ENCODE peak calls at places on chromosomes 13 and 19, in four cellular contexts. One of them, this sample, is unnamed.

GRCh38 chr19:38425810-38426466 is at the start of gene RASGRP4:
- DNase-seq in MM.1S: no peak
- DNase-seq in H9: peak; percentile 40
- DNase-seq in IMR-90: no peak
- DNase-seq in this sample: no peak

GRCh38 chr13:86269511-86269910 is 470.3 kb upstream of the SLITRK6 start:
- DNase-seq in H9: no peak
- DNase-seq in IMR-90: no peak
- DNase-seq in MM.1S: no peak
- DNase-seq in this sample: no peak

GRCh38 chr19:42488783-42489521 is 39.3 kb downstream of the CEACAM1 start:
- DNase-seq in IMR-90: no peak
- DNase-seq in H9: no peak
- DNase-seq in MM.1S: no peak
- DNase-seq in this sample: no peak

GRCh38 chr19:45901432-45901903 is 945 bp downstream of the MYPOP start:
- DNase-seq in H9: peak; percentile 32
- DNase-seq in MM.1S: no peak
- DNase-seq in IMR-90: peak; percentile 42
- DNase-seq in this sample: peak; percentile 80

GRCh38 chr13:26480246-26480855 is 77.1 kb upstream of the WASF3 start:
- DNase-seq in IMR-90: peak; percentile 55
- DNase-seq in MM.1S: no peak
- DNase-seq in H9: no peak
- DNase-seq in this sample: peak; percentile 47

GRCh38 chr13:20492641-20493040 is 33.0 kb downstream of the CRYL1 start:
- DNase-seq in IMR-90: peak; percentile 65
- DNase-seq in MM.1S: no peak
- DNase-seq in H9: peak; percentile 54
- DNase-seq in this sample: peak; percentile 52

GRCh38 chr13:42396501-42396900 is 124.5 kb downstream of the AKAP11 start:
- DNase-seq in MM.1S: no peak
- DNase-seq in IMR-90: no peak
- DNase-seq in H9: no peak
- DNase-seq in this sample: no peak

GRCh38 chr19:56837892-56838679 is 2.4 kb downstream of the PEG3 start:
- DNase-seq in H9: no peak
- DNase-seq in IMR-90: no peak
- DNase-seq in MM.1S: no peak
- DNase-seq in this sample: peak; percentile 60

GRCh38 chr19:50173144-50173543 is 10.1 kb upstream of the IZUMO2 start:
- DNase-seq in MM.1S: peak; percentile 41
- DNase-seq in H9: no peak
- DNase-seq in IMR-90: no peak
- DNase-seq in this sample: no peak

GRCh38 chr19:23882493-23882892 is 32.2 kb upstream of the ZNF726 start:
- DNase-seq in MM.1S: no peak
- DNase-seq in H9: no peak
- DNase-seq in IMR-90: no peak
- DNase-seq in this sample: peak; percentile 7

GRCh38 chr13:25657062-25657588 is 285.4 kb downstream of the ATP8A2 start:
- DNase-seq in IMR-90: no peak
- DNase-seq in MM.1S: no peak
- DNase-seq in H9: no peak
- DNase-seq in this sample: no peak

GRCh38 chr13:32125746-32126145 is 94.2 kb downstream of the FRY start:
- DNase-seq in H9: no peak
- DNase-seq in MM.1S: no peak
- DNase-seq in IMR-90: no peak
- DNase-seq in this sample: peak; percentile 53

GRCh38 chr19:39645800-39646411 is 9.8 kb upstream of the LGALS16 start:
- DNase-seq in IMR-90: peak; percentile 15
- DNase-seq in H9: no peak
- DNase-seq in MM.1S: peak; percentile 45
- DNase-seq in this sample: peak; percentile 33

GRCh38 chr19:12237143-12237839 is 57.4 kb downstream of the ZNF44 start:
- DNase-seq in H9: no peak
- DNase-seq in IMR-90: no peak
- DNase-seq in MM.1S: no peak
- DNase-seq in this sample: no peak

GRCh38 chr13:81133066-81133465 is 792.1 kb upstream of the SPRY2 start:
- DNase-seq in IMR-90: no peak
- DNase-seq in H9: no peak
- DNase-seq in MM.1S: no peak
- DNase-seq in this sample: no peak

GRCh38 chr19:23823952-23824389 is 65.3 kb upstream of the ZNF681 start:
- DNase-seq in MM.1S: peak; percentile 89
- DNase-seq in IMR-90: no peak
- DNase-seq in H9: peak; percentile 47
- DNase-seq in this sample: no peak

GRCh38 chr19:19600793-19601346 is 17.6 kb downstream of the PBX4 start:
- DNase-seq in H9: no peak
- DNase-seq in IMR-90: no peak
- DNase-seq in MM.1S: no peak
- DNase-seq in this sample: no peak

GRCh38 chr13:21849323-21849722 is 178.4 kb downstream of the FGF9 start:
- DNase-seq in MM.1S: no peak
- DNase-seq in H9: peak; percentile 45
- DNase-seq in IMR-90: peak; percentile 43
- DNase-seq in this sample: peak; percentile 48

GRCh38 chr13:105579821-105580707 is 955.4 kb downstream of the EFNB2 start:
- DNase-seq in IMR-90: no peak
- DNase-seq in MM.1S: no peak
- DNase-seq in H9: no peak
- DNase-seq in this sample: no peak

GRCh38 chr19:14139944-14140343 is 3.6 kb upstream of the ASF1B start:
- DNase-seq in H9: no peak
- DNase-seq in IMR-90: no peak
- DNase-seq in MM.1S: no peak
- DNase-seq in this sample: no peak

GRCh38 chr19:14347999-14348889 is 33.0 kb upstream of the ADGRE5 start:
- DNase-seq in H9: peak; percentile 76
- DNase-seq in IMR-90: no peak
- DNase-seq in MM.1S: peak; percentile 13
- DNase-seq in this sample: peak; percentile 71

GRCh38 chr13:89660752-89661151 is 1686.7 kb upstream of the MIR17HG start:
- DNase-seq in IMR-90: no peak
- DNase-seq in H9: no peak
- DNase-seq in MM.1S: no peak
- DNase-seq in this sample: no peak

GRCh38 chr19:5002143-5002542 is 33.2 kb downstream of the KDM4B start:
- DNase-seq in MM.1S: no peak
- DNase-seq in IMR-90: peak; percentile 73
- DNase-seq in H9: no peak
- DNase-seq in this sample: peak; percentile 89

GRCh38 chr19:49533551-49534488 is 6.0 kb downstream of the RCN3 start:
- DNase-seq in IMR-90: peak; percentile 28
- DNase-seq in MM.1S: peak; percentile 73
- DNase-seq in H9: peak; percentile 79
- DNase-seq in this sample: peak; percentile 78

GRCh38 chr13:106756446-106756845 is 188.5 kb upstream of the ARGLU1 start:
- DNase-seq in MM.1S: no peak
- DNase-seq in IMR-90: no peak
- DNase-seq in H9: peak; percentile 47
- DNase-seq in this sample: no peak

GRCh38 chr13:86757236-86757978 is 913.8 kb upstream of the SLITRK5 start:
- DNase-seq in IMR-90: no peak
- DNase-seq in MM.1S: peak; percentile 47
- DNase-seq in H9: peak; percentile 67
- DNase-seq in this sample: no peak

GRCh38 chr13:49256841-49257240 is 9.1 kb downstream of the CDADC1 start:
- DNase-seq in H9: no peak
- DNase-seq in IMR-90: peak; percentile 10
- DNase-seq in MM.1S: no peak
- DNase-seq in this sample: peak; percentile 15

GRCh38 chr13:67063036-67063435 is 167.1 kb downstream of the PCDH9 start:
- DNase-seq in IMR-90: no peak
- DNase-seq in H9: no peak
- DNase-seq in MM.1S: no peak
- DNase-seq in this sample: no peak

GRCh38 chr19:8423821-8424223 is 10.7 kb downstream of the MARCHF2 start:
- DNase-seq in MM.1S: no peak
- DNase-seq in IMR-90: peak; percentile 97
- DNase-seq in H9: peak; percentile 66
- DNase-seq in this sample: peak; percentile 100

GRCh38 chr19:54035215-54036178 is 28.2 kb downstream of the VSTM1 start:
- DNase-seq in IMR-90: peak; percentile 78
- DNase-seq in H9: peak; percentile 77
- DNase-seq in MM.1S: no peak
- DNase-seq in this sample: peak; percentile 94

GRCh38 chr19:45848922-45849321 is 14.0 kb downstream of the SYMPK start:
- DNase-seq in H9: no peak
- DNase-seq in IMR-90: no peak
- DNase-seq in MM.1S: no peak
- DNase-seq in this sample: peak; percentile 29

GRCh38 chr13:43054803-43055802 is 31.7 kb downstream of the DNAJC15 start:
- DNase-seq in H9: peak; percentile 43
- DNase-seq in IMR-90: peak; percentile 87
- DNase-seq in MM.1S: peak; percentile 34
- DNase-seq in this sample: peak; percentile 61

GRCh38 chr19:801030-801860 is 4.0 kb downstream of the PTBP1 start:
- DNase-seq in H9: no peak
- DNase-seq in IMR-90: no peak
- DNase-seq in MM.1S: no peak
- DNase-seq in this sample: peak; percentile 72
- H4K20me1 ChIP-seq in H9: peaks cover 4% of the 10 kb centered on the region
- H4K20me1 ChIP-seq in IMR-90: peaks cover 84% of the 10 kb centered on the region
- H4K20me1 ChIP-seq in MM.1S: peaks cover 74% of the 10 kb centered on the region
- H4K20me1 ChIP-seq in this sample: peaks cover 30% of the 10 kb centered on the region

GRCh38 chr13:98549728-98550317 is 27.1 kb downstream of the STK24 start:
- DNase-seq in H9: no peak
- DNase-seq in IMR-90: peak; percentile 60
- DNase-seq in MM.1S: no peak
- DNase-seq in this sample: peak; percentile 58
- H4K20me1 ChIP-seq in H9: no peaks in the 10 kb centered on the region
- H4K20me1 ChIP-seq in IMR-90: peaks cover 48% of the 10 kb centered on the region
- H4K20me1 ChIP-seq in MM.1S: peaks cover 46% of the 10 kb centered on the region
- H4K20me1 ChIP-seq in this sample: no peaks in the 10 kb centered on the region

DNA sequence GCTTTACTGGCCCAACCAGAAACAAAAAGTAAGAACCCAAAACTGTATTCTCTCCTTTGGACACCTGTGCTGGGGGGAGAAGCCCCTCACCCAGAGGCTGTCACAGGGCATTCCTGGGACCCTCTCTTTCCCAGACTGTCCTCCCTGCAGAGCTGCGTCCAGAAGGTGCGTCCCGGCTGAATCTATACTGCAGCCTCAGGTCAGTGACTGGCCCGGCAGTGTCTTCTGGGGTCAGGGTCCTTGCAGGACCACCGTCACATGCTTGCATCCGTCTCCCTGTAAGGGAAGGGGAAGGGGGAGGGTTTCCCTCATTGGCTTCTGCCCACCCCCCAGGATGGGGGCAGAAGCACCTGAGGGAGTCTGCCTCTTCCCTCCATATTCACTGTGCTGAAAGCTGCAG is 76.5 kb downstream of the ATP11A start:
- DNase-seq in H9: no peak
- DNase-seq in MM.1S: no peak
- DNase-seq in IMR-90: no peak
- DNase-seq in this sample: no peak
- H4K20me1 ChIP-seq in H9: no peaks in the 10 kb centered on the region
- H4K20me1 ChIP-seq in MM.1S: no peaks in the 10 kb centered on the region
- H4K20me1 ChIP-seq in IMR-90: peaks cover 10% of the 10 kb centered on the region
- H4K20me1 ChIP-seq in this sample: no peaks in the 10 kb centered on the region

GRCh38 chr19:48385461-48386087 is 5.8 kb downstream of the KDELR1 start:
- DNase-seq in IMR-90: no peak
- DNase-seq in MM.1S: peak; percentile 95
- DNase-seq in H9: no peak
- DNase-seq in this sample: no peak
- H4K20me1 ChIP-seq in IMR-90: peaks cover 13% of the 10 kb centered on the region
- H4K20me1 ChIP-seq in MM.1S: no peaks in the 10 kb centered on the region
- H4K20me1 ChIP-seq in H9: no peaks in the 10 kb centered on the region
- H4K20me1 ChIP-seq in this sample: no peaks in the 10 kb centered on the region

DNA sequence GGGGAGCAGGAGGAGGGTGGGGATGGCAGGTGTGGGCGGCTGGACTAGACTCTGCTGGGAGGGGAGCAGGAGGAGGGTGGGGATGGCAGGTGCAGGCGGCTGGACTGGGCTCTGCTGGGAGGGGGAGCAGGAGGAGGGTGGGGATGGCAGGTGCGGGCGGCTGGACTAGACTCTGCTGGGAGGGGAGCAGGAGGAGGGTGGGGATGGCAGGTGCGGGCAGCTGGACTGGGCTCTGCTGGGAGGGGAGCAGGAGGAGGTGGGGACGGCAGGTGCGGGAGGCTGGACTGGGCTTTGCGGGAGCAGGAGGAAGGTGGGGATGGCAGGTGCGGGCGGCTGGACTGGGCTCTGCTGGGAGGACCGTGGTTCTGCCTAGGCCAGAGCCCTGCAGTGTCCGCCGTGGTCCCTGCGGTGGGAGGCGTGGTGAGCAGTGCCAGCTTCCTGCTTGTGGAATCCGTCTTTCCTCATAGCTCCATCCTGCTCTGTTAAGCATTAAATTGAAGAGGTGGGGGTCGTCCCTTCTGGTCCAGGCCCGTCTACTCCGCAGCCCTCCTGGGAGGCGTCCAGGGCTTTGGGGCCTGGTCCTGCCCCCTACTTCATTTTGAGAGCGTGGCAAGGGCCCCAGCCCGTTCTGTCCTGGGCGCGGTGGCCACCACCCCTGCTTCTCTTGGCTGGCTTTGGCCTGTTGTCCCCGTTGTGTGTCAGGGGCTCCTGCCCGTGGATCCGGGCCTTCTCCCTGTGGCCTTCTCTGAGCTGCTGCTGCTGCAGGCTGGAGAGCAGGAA is 4.7 kb downstream of the SPPL2B start:
- DNase-seq in H9: no peak
- DNase-seq in IMR-90: no peak
- DNase-seq in MM.1S: peak; percentile 80
- DNase-seq in this sample: no peak
- H4K20me1 ChIP-seq in H9: peaks cover 5% of the 10 kb centered on the region
- H4K20me1 ChIP-seq in IMR-90: peaks cover 41% of the 10 kb centered on the region
- H4K20me1 ChIP-seq in MM.1S: no peaks in the 10 kb centered on the region
- H4K20me1 ChIP-seq in this sample: no peaks in the 10 kb centered on the region

DNA sequence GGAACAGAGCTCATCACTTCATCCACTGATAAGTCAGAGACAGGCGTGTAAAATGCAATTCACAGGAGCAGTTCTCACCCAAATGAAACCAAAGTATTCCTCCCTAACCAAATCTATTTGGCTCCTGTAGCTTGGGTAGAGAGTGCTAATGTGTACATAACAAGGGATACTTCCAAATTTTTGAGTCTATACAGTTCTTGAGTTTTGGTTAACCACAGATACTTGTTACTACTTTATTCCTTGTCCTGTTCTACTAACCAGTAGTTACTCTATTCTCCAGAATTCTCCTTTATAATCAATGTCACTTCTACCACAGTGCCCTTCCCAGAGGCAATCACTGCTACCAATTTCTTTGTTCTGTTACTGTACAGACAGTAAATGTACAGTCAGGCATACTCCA is 57.3 kb downstream of the ELF1 start:
- DNase-seq in H9: no peak
- DNase-seq in MM.1S: no peak
- DNase-seq in IMR-90: no peak
- DNase-seq in this sample: no peak
- H4K20me1 ChIP-seq in H9: no peaks in the 10 kb centered on the region
- H4K20me1 ChIP-seq in MM.1S: peaks cover 8% of the 10 kb centered on the region
- H4K20me1 ChIP-seq in IMR-90: peaks cover 19% of the 10 kb centered on the region
- H4K20me1 ChIP-seq in this sample: peaks cover 1% of the 10 kb centered on the region

GRCh38 chr13:111165611-111166010 is 50.5 kb downstream of the ARHGEF7 start:
- DNase-seq in MM.1S: no peak
- DNase-seq in IMR-90: no peak
- DNase-seq in H9: no peak
- DNase-seq in this sample: no peak
- H4K20me1 ChIP-seq in MM.1S: no peaks in the 10 kb centered on the region
- H4K20me1 ChIP-seq in IMR-90: peaks cover 94% of the 10 kb centered on the region
- H4K20me1 ChIP-seq in H9: no peaks in the 10 kb centered on the region
- H4K20me1 ChIP-seq in this sample: peaks cover 19% of the 10 kb centered on the region